ENCODE peak calls at places on chromosomes 12 and 14, in eight cellular contexts. One of them, this sample, is unnamed.

GRCh38 chr14:59415836-59416620 is 49.2 kb downstream of the GPR135 start:
- DNase-seq in GM23248: peak; percentile 1
- DNase-seq in K562: no peak
- DNase-seq in kidney: no peak
- DNase-seq in heart right ventricle: no peak
- DNase-seq in pancreas: no peak
- DNase-seq in prostate gland: no peak
- DNase-seq in Peyer's patch: no peak
- DNase-seq in this sample: no peak

GRCh38 chr12:30828686-30829085 is 73.9 kb upstream of the CAPRIN2 start:
- DNase-seq in GM23248: no peak
- DNase-seq in K562: no peak
- DNase-seq in kidney: no peak
- DNase-seq in heart right ventricle: no peak
- DNase-seq in pancreas: no peak
- DNase-seq in prostate gland: no peak
- DNase-seq in Peyer's patch: no peak
- DNase-seq in this sample: no peak

GRCh38 chr14:30906752-30907658 is 32.6 kb downstream of the COCH start:
- DNase-seq in GM23248: peak; percentile 37
- DNase-seq in K562: no peak
- DNase-seq in kidney: no peak
- DNase-seq in heart right ventricle: no peak
- DNase-seq in pancreas: no peak
- DNase-seq in prostate gland: no peak
- DNase-seq in Peyer's patch: no peak
- DNase-seq in this sample: no peak

GRCh38 chr12:46795988-46796387 is 29.8 kb downstream of the SLC38A4 start:
- DNase-seq in GM23248: no peak
- DNase-seq in K562: no peak
- DNase-seq in kidney: no peak
- DNase-seq in heart right ventricle: no peak
- DNase-seq in pancreas: no peak
- DNase-seq in prostate gland: no peak
- DNase-seq in Peyer's patch: no peak
- DNase-seq in this sample: no peak

GRCh38 chr14:77573964-77574363 is 42.5 kb downstream of the SPTLC2 start:
- DNase-seq in GM23248: no peak
- DNase-seq in K562: no peak
- DNase-seq in kidney: no peak
- DNase-seq in heart right ventricle: no peak
- DNase-seq in pancreas: no peak
- DNase-seq in prostate gland: no peak
- DNase-seq in Peyer's patch: no peak
- DNase-seq in this sample: no peak

GRCh38 chr12:109084425-109084824 is 8.8 kb downstream of the ALKBH2 start:
- DNase-seq in GM23248: no peak
- DNase-seq in K562: no peak
- DNase-seq in kidney: no peak
- DNase-seq in heart right ventricle: no peak
- DNase-seq in pancreas: no peak
- DNase-seq in prostate gland: no peak
- DNase-seq in Peyer's patch: no peak
- DNase-seq in this sample: no peak

GRCh38 chr14:75877292-75877691 is 104.5 kb downstream of the TGFB3 start:
- DNase-seq in GM23248: peak; percentile 94
- DNase-seq in K562: no peak
- DNase-seq in kidney: no peak
- DNase-seq in heart right ventricle: peak; percentile 44
- DNase-seq in pancreas: peak; percentile 66
- DNase-seq in prostate gland: no peak
- DNase-seq in Peyer's patch: no peak
- DNase-seq in this sample: no peak

GRCh38 chr12:75471928-75472865 is 8.4 kb upstream of the GLIPR1 start:
- DNase-seq in GM23248: no peak
- DNase-seq in K562: no peak
- DNase-seq in kidney: no peak
- DNase-seq in heart right ventricle: no peak
- DNase-seq in pancreas: no peak
- DNase-seq in prostate gland: no peak
- DNase-seq in Peyer's patch: no peak
- DNase-seq in this sample: no peak

GRCh38 chr12:54680374-54680773 is 32.2 kb upstream of the DCD start:
- DNase-seq in GM23248: peak; percentile 17
- DNase-seq in K562: peak; percentile 60
- DNase-seq in kidney: no peak
- DNase-seq in heart right ventricle: no peak
- DNase-seq in pancreas: no peak
- DNase-seq in prostate gland: no peak
- DNase-seq in Peyer's patch: no peak
- DNase-seq in this sample: peak; percentile 77

GRCh38 chr12:116595186-116595585 is 36.0 kb downstream of the MAP1LC3B2 start:
- DNase-seq in GM23248: peak; percentile 72
- DNase-seq in K562: no peak
- DNase-seq in kidney: no peak
- DNase-seq in heart right ventricle: no peak
- DNase-seq in pancreas: no peak
- DNase-seq in prostate gland: no peak
- DNase-seq in Peyer's patch: no peak
- DNase-seq in this sample: no peak

GRCh38 chr12:93825926-93826599 is 148.9 kb downstream of the CRADD start:
- DNase-seq in GM23248: peak; percentile 32
- DNase-seq in K562: no peak
- DNase-seq in kidney: no peak
- DNase-seq in heart right ventricle: no peak
- DNase-seq in pancreas: no peak
- DNase-seq in prostate gland: peak; percentile 44
- DNase-seq in Peyer's patch: no peak
- DNase-seq in this sample: no peak

GRCh38 chr12:97672870-97673269 is 210.3 kb downstream of the RMST start:
- DNase-seq in GM23248: no peak
- DNase-seq in K562: no peak
- DNase-seq in kidney: no peak
- DNase-seq in heart right ventricle: no peak
- DNase-seq in pancreas: no peak
- DNase-seq in prostate gland: no peak
- DNase-seq in Peyer's patch: no peak
- DNase-seq in this sample: no peak

GRCh38 chr14:70266157-70266556 is 77.4 kb upstream of the SLC8A3 start:
- DNase-seq in GM23248: no peak
- DNase-seq in K562: no peak
- DNase-seq in kidney: no peak
- DNase-seq in heart right ventricle: no peak
- DNase-seq in pancreas: no peak
- DNase-seq in prostate gland: no peak
- DNase-seq in Peyer's patch: no peak
- DNase-seq in this sample: no peak

GRCh38 chr12:29552324-29552927 is 54.9 kb upstream of the OVCH1 start:
- DNase-seq in GM23248: peak; percentile 59
- DNase-seq in K562: peak; percentile 70
- DNase-seq in kidney: peak; percentile 57
- DNase-seq in heart right ventricle: peak; percentile 75
- DNase-seq in pancreas: peak; percentile 60
- DNase-seq in prostate gland: peak; percentile 40
- DNase-seq in Peyer's patch: peak; percentile 22
- DNase-seq in this sample: peak; percentile 81

GRCh38 chr12:88188180-88188579 is 46.1 kb downstream of the TMTC3 start:
- DNase-seq in GM23248: peak; percentile 57
- DNase-seq in K562: no peak
- DNase-seq in kidney: no peak
- DNase-seq in heart right ventricle: no peak
- DNase-seq in pancreas: no peak
- DNase-seq in prostate gland: no peak
- DNase-seq in Peyer's patch: no peak
- DNase-seq in this sample: no peak

GRCh38 chr12:38158428-38159091 is 158.0 kb upstream of the ALG10B start:
- DNase-seq in GM23248: no peak
- DNase-seq in K562: no peak
- DNase-seq in kidney: peak; percentile 62
- DNase-seq in heart right ventricle: no peak
- DNase-seq in pancreas: no peak
- DNase-seq in prostate gland: no peak
- DNase-seq in Peyer's patch: no peak
- DNase-seq in this sample: no peak

GRCh38 chr12:110245278-110245868 is 35.7 kb upstream of the ATP2A2 start:
- DNase-seq in GM23248: peak; percentile 22
- DNase-seq in K562: no peak
- DNase-seq in kidney: no peak
- DNase-seq in heart right ventricle: no peak
- DNase-seq in pancreas: no peak
- DNase-seq in prostate gland: no peak
- DNase-seq in Peyer's patch: peak; percentile 43
- DNase-seq in this sample: no peak

GRCh38 chr12:65584041-65584440 is 240.2 kb upstream of the HMGA2 start:
- DNase-seq in GM23248: no peak
- DNase-seq in K562: no peak
- DNase-seq in kidney: no peak
- DNase-seq in heart right ventricle: no peak
- DNase-seq in pancreas: no peak
- DNase-seq in prostate gland: no peak
- DNase-seq in Peyer's patch: no peak
- DNase-seq in this sample: no peak

DNA sequence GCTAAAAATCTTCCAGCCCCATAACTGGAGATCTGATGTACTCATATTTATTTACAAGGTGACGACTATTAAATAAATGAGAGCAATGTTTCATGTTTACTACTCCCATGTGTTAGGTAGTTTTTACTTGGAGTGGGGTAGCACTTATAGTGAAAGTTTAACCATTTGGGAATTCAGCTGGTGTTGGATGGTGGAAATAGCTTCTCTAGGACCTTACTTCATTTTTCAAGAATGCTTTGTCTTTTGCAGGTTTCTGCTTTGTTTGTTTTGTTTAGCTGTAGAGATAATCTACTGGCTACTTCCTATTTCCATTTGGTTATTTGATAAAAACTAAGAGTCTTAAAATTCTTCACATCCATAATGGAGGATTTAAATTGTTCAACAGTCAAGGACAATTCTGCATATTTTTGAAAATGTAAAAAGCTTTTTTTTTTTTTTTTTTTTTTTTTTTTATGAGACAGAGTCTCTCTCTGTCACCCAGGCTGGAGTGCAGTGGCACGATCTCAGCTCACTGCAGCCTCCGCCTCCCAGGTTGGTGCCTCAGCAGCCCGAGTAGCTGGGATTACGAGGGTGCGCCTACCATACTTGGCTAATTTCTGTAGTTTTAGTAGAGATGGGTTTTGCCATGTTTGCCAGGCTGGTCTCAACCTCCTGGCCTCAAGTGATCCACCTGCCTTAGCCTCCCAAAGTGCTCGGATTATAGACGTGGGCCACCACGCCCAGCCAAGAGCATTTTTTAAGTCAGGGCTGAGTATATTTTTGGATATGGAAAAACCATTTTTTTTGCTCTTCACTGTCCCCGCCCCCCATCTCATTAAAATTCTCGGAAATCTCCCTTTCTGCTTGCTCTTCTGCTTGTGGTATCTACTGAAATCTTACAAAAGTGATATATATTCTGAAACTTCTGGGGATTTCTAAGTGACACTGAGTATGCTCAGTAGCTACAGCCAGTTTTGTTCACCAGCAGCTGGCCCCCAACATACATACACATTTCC is 1.4 kb upstream of the ABCD2 start:
- DNase-seq in GM23248: no peak
- DNase-seq in K562: no peak
- DNase-seq in kidney: no peak
- DNase-seq in heart right ventricle: no peak
- DNase-seq in pancreas: no peak
- DNase-seq in prostate gland: no peak
- DNase-seq in Peyer's patch: peak; percentile 45
- DNase-seq in this sample: no peak
- H3K4me3 ChIP-seq in GM23248: peak overlapping the region; percentile 90
- H3K4me3 ChIP-seq in K562: peak overlapping the region; percentile 40
- H3K4me3 ChIP-seq in kidney: peak overlapping the region; percentile 68
- H3K4me3 ChIP-seq in heart right ventricle: peak overlapping the region; percentile 42
- H3K4me3 ChIP-seq in pancreas: peak overlapping the region; percentile 29
- H3K4me3 ChIP-seq in prostate gland: no peak overlapping the region
- H3K4me3 ChIP-seq in Peyer's patch: peak overlapping the region; percentile 50
- H3K4me3 ChIP-seq in this sample: peak overlapping the region; percentile 25

GRCh38 chr14:49417790-49418189 is 168.4 kb downstream of the RPS29 start:
- DNase-seq in GM23248: no peak
- DNase-seq in K562: no peak
- DNase-seq in kidney: no peak
- DNase-seq in heart right ventricle: no peak
- DNase-seq in pancreas: no peak
- DNase-seq in prostate gland: no peak
- DNase-seq in Peyer's patch: no peak
- DNase-seq in this sample: no peak
- H3K36me3 ChIP-seq in GM23248: no peaks in the 10 kb centered on the region
- H3K36me3 ChIP-seq in K562: no peaks in the 10 kb centered on the region
- H3K36me3 ChIP-seq in kidney: no peaks in the 10 kb centered on the region
- H3K36me3 ChIP-seq in heart right ventricle: no peaks in the 10 kb centered on the region
- H3K36me3 ChIP-seq in pancreas: no peaks in the 10 kb centered on the region
- H3K36me3 ChIP-seq in prostate gland: no peaks in the 10 kb centered on the region
- H3K36me3 ChIP-seq in Peyer's patch: no peaks in the 10 kb centered on the region
- H3K36me3 ChIP-seq in this sample: no peaks in the 10 kb centered on the region

DNA sequence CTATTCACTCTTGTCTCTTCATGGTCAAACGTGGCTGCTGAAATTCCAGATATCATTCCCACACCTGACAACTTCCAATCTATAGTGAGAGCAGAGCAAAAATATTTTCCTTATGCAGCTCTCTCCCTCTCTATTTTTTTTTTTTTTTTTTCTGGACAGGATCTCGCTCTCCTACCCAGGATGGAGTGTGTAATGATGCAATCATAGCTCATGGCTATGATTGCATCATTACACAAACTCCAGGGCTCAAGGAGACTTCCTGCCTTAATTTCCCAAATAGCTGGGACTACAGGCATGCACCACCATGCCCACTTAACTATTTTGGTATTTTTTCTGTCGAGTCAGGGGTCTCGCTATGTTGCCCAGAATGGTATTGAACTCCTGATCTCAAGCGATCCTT is 1398.9 kb downstream of the AACS start:
- DNase-seq in GM23248: no peak
- DNase-seq in K562: no peak
- DNase-seq in kidney: no peak
- DNase-seq in heart right ventricle: no peak
- DNase-seq in pancreas: no peak
- DNase-seq in prostate gland: no peak
- DNase-seq in Peyer's patch: no peak
- DNase-seq in this sample: no peak
- H3K9me3 ChIP-seq in GM23248: no peaks in the 10 kb centered on the region
- H3K9me3 ChIP-seq in K562: no peaks in the 10 kb centered on the region
- H3K9me3 ChIP-seq in kidney: no peaks in the 10 kb centered on the region
- H3K9me3 ChIP-seq in heart right ventricle: no peaks in the 10 kb centered on the region
- H3K9me3 ChIP-seq in pancreas: no peaks in the 10 kb centered on the region
- H3K9me3 ChIP-seq in prostate gland: no peaks in the 10 kb centered on the region
- H3K9me3 ChIP-seq in Peyer's patch: no peaks in the 10 kb centered on the region
- H3K9me3 ChIP-seq in this sample: no peaks in the 10 kb centered on the region

DNA sequence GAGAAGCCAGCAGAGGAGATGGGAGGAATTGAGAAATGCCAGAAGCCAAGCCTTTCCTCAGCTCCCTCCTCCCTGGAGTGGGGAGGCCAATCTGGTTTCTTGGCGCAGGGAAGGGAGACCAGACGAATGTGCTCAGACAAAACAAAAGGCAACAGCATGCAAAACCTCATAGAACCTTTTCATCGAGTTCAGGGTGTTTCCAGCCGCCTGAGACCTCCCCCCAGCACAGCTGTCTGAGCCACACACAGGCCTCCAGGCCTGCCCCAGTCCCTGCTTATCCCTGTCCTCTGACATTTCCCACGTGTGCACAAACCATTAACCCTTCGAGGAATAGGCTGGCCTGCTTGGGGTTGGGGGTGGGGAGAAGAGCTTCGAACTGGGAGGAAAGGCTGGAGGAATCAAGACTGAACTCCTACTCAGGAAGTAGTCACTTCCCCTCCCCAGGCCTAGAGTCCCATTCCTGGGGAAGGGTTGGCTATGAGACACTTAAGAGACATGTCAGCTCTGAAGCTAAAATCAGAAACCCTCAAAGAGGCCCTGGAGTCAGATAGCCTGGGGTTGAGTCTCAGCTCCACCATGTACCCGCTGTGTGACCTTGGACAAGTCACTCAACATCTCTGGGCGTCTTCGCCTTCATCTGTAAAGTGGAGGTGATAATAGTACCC is 10.7 kb downstream of the TBX3 start:
- DNase-seq in GM23248: peak; percentile 77
- DNase-seq in K562: no peak
- DNase-seq in kidney: peak; percentile 83
- DNase-seq in heart right ventricle: no peak
- DNase-seq in pancreas: no peak
- DNase-seq in prostate gland: peak; percentile 63
- DNase-seq in Peyer's patch: no peak
- DNase-seq in this sample: no peak
- H3K4me3 ChIP-seq in GM23248: peak overlapping the region; percentile 71
- H3K4me3 ChIP-seq in K562: no peak overlapping the region
- H3K4me3 ChIP-seq in kidney: peak overlapping the region; percentile 34
- H3K4me3 ChIP-seq in heart right ventricle: no peak overlapping the region
- H3K4me3 ChIP-seq in pancreas: no peak overlapping the region
- H3K4me3 ChIP-seq in prostate gland: peak overlapping the region; percentile 89
- H3K4me3 ChIP-seq in Peyer's patch: no peak overlapping the region
- H3K4me3 ChIP-seq in this sample: no peak overlapping the region